ENCODE peak calls at places on chromosome 20, in nine cellular contexts. R, J, T, N, L, A, Y, B and G are unnamed samples.

GRCh38 chr20:57849126-57849867 is 139.5 kb upstream of the PMEPA1 start:
- DNase-seq in R (no peak), J (peak), T (peak), N (no peak), L (no peak), A (peak), Y (no peak), B (no peak), G (no peak)

GRCh38 chr20:33549229-33549628 is 59.3 kb downstream of the CBFA2T2 start:
- DNase-seq in R (no peak), J (no peak), T (no peak), N (no peak), L (no peak), A (no peak), Y (no peak), B (no peak), G (no peak)

GRCh38 chr20:56194042-56194441 is 54.5 kb upstream of the MC3R start:
- DNase-seq in R (no peak), J (no peak), T (no peak), N (no peak), L (no peak), A (no peak), Y (no peak), B (no peak), G (no peak)

GRCh38 chr20:62980380-62980960 is 26.3 kb downstream of the BHLHE23 start:
- DNase-seq in R (no peak), J (no peak), T (no peak), N (no peak), L (no peak), A (no peak), Y (no peak), B (no peak), G (no peak)

GRCh38 chr20:8974009-8974708 is 94.7 kb upstream of the PLCB4 start:
- DNase-seq in R (no peak), J (no peak), T (no peak), N (no peak), L (no peak), A (no peak), Y (no peak), B (no peak), G (no peak)

GRCh38 chr20:973785-974194 is 28.3 kb downstream of the RSPO4 start:
- DNase-seq in R (peak), J (no peak), T (peak), N (no peak), L (peak), A (peak), Y (peak), B (peak), G (peak)

GRCh38 chr20:35601021-35601973 is 14.3 kb upstream of the SPAG4 start:
- DNase-seq in R (peak), J (peak), T (peak), N (peak), L (peak), A (peak), Y (no peak), B (peak), G (peak)

GRCh38 chr20:24837721-24838456 is 111.2 kb upstream of the CST7 start:
- DNase-seq in R (no peak), J (no peak), T (no peak), N (no peak), L (no peak), A (no peak), Y (no peak), B (no peak), G (no peak)

GRCh38 chr20:8401491-8401890 is 269.4 kb downstream of the PLCB1 start:
- DNase-seq in R (no peak), J (no peak), T (no peak), N (no peak), L (no peak), A (no peak), Y (no peak), B (no peak), G (no peak)

GRCh38 chr20:50296450-50297375 is 106.1 kb downstream of the CEBPB start:
- DNase-seq in R (no peak), J (no peak), T (no peak), N (no peak), L (no peak), A (no peak), Y (no peak), B (no peak), G (no peak)

GRCh38 chr20:42024653-42025052 is 406.5 kb upstream of the CHD6 start:
- DNase-seq in R (no peak), J (no peak), T (no peak), N (no peak), L (no peak), A (no peak), Y (no peak), B (no peak), G (peak)

GRCh38 chr20:56865055-56865454 is 235.9 kb downstream of the TFAP2C start:
- DNase-seq in R (no peak), J (no peak), T (no peak), N (no peak), L (no peak), A (no peak), Y (no peak), B (no peak), G (no peak)

GRCh38 chr20:10253750-10254149 is 35.1 kb downstream of the SNAP25 start:
- DNase-seq in R (no peak), J (no peak), T (no peak), N (no peak), L (no peak), A (no peak), Y (no peak), B (no peak), G (no peak)

GRCh38 chr20:21340991-21341722 is 38.0 kb downstream of the XRN2 start:
- DNase-seq in R (no peak), J (no peak), T (no peak), N (no peak), L (no peak), A (no peak), Y (no peak), B (no peak), G (no peak)

GRCh38 chr20:19936801-19937583 is 80.2 kb upstream of the NAA20 start:
- DNase-seq in R (no peak), J (peak), T (no peak), N (peak), L (no peak), A (no peak), Y (no peak), B (no peak), G (peak)

GRCh38 chr20:35954907-35955251 is 577 bp upstream of the SCAND1 start:
- DNase-seq in R (peak), J (no peak), T (peak), N (peak), L (peak), A (no peak), Y (no peak), B (peak), G (peak)

GRCh38 chr20:62922451-62922921 is 3.8 kb downstream of the DIDO1 start:
- DNase-seq in R (no peak), J (no peak), T (no peak), N (no peak), L (no peak), A (peak), Y (no peak), B (no peak), G (peak)

GRCh38 chr20:35502352-35502751 is 27.1 kb downstream of the C20orf173 start:
- DNase-seq in R (no peak), J (no peak), T (no peak), N (peak), L (peak), A (no peak), Y (no peak), B (no peak), G (peak)

GRCh38 chr20:35312348-35312747 is 20.1 kb upstream of the FAM83C start:
- DNase-seq in R (peak), J (no peak), T (peak), N (no peak), L (no peak), A (no peak), Y (no peak), B (peak), G (no peak)